ENCODE peak calls at places on chromosomes 7 and 10, in seven cellular contexts. Q, S, P, L, I, K and R are unnamed samples.

GRCh38 chr7:129494041-129494440 is 8.3 kb upstream of the SMKR1 start:
- DNase-seq in L (peak), S (no peak), I (no peak), Q (no peak), P (peak), K (peak), R (peak)

GRCh38 chr7:19519443-19519977 is 189.3 kb downstream of the POLR1F start:
- DNase-seq in S (peak), I (peak), K (no peak), Q (no peak), P (peak), L (peak), R (peak)

GRCh38 chr10:111207525-111207924 is 130.7 kb downstream of the ADRA2A start:
- DNase-seq in S (no peak), L (no peak), P (no peak), Q (no peak), K (no peak), I (no peak), R (no peak)

GRCh38 chr10:103966671-103967432 is at the start of gene SLK:
- DNase-seq in I (peak), Q (peak), K (peak), P (peak), L (peak), S (peak), R (peak)

GRCh38 chr10:52146766-52147165 is 167.3 kb upstream of the DKK1 start:
- DNase-seq in P (no peak), S (no peak), K (no peak), I (no peak), L (no peak), Q (no peak), R (no peak)

GRCh38 chr10:128063736-128064614 is 62.2 kb downstream of the MKI67 start:
- DNase-seq in P (no peak), K (no peak), L (no peak), Q (no peak), S (no peak), I (no peak), R (no peak)

GRCh38 chr7:106895246-106895864 is 30.3 kb downstream of the PIK3CG start:
- DNase-seq in L (no peak), K (no peak), Q (no peak), P (no peak), S (no peak), I (no peak), R (no peak)

GRCh38 chr10:11162828-11163599 is 145.3 kb downstream of the CELF2 start:
- DNase-seq in S (no peak), K (no peak), L (no peak), Q (no peak), I (peak), P (no peak), R (no peak)

GRCh38 chr10:97234403-97234802 is 48.6 kb upstream of the SLIT1 start:
- DNase-seq in P (peak), S (peak), L (no peak), I (peak), Q (no peak), K (no peak), R (peak)

GRCh38 chr7:128020161-128020560 is 11.1 kb downstream of the LRRC4 start:
- DNase-seq in P (no peak), I (no peak), L (no peak), Q (no peak), S (no peak), K (no peak), R (no peak)

GRCh38 chr10:118844731-118845573 is 90.2 kb upstream of the CACUL1 start:
- DNase-seq in K (no peak), L (no peak), S (no peak), Q (no peak), I (peak), P (peak), R (peak)

GRCh38 chr10:49298666-49298989 is 342 bp upstream of the C10orf71 start:
- DNase-seq in P (no peak), I (peak), S (no peak), Q (no peak), K (no peak), L (no peak), R (peak)

GRCh38 chr10:1255166-1255565 is 199.0 kb downstream of the WDR37 start:
- DNase-seq in Q (no peak), L (no peak), K (no peak), I (no peak), S (no peak), P (no peak), R (no peak)